ENCODE peak calls at places on chromosome 1, in nine cellular contexts. I is sigmoid colon, K is fibroblast of mammary gland, J is heart right ventricle, S is GM23338, A is heart left ventricle, W is lower leg skin, F is SK-N-SH, V is omental fat pad. O is an unnamed sample.
A peak's percentile ranks its signal among the peaks of the same experiment; 100 is the strongest.

GRCh38 chr1:53014791-53015507 is 47.1 kb upstream of the PODN start:
- DNase-seq in I (peak; percentile 85), K (peak; percentile 90), J (peak; percentile 88), S (peak; percentile 92), A (peak; percentile 83), W (peak; percentile 79), F (peak; percentile 70), V (peak; percentile 28), O (peak; percentile 94)

GRCh38 chr1:200242379-200243041 is 167.3 kb downstream of the ZNF281 start:
- DNase-seq in I (no peak), K (no peak), J (peak; percentile 32), S (no peak), A (no peak), W (no peak), F (no peak), V (no peak), O (no peak)

GRCh38 chr1:91151702-91152101 is 129.9 kb upstream of the ZNF644 start:
- DNase-seq in I (no peak), K (no peak), J (no peak), S (no peak), A (no peak), W (no peak), F (no peak), V (no peak), O (no peak)

GRCh38 chr1:228046421-228047182 is 35.9 kb upstream of the ARF1 start:
- DNase-seq in I (peak; percentile 34), K (no peak), J (no peak), S (no peak), A (no peak), W (no peak), F (no peak), V (no peak), O (no peak)

GRCh38 chr1:214022810-214023425 is 35.1 kb downstream of the PROX1 start:
- DNase-seq in I (no peak), K (no peak), J (no peak), S (no peak), A (no peak), W (no peak), F (peak; percentile 62), V (no peak), O (peak; percentile 77)

GRCh38 chr1:15469836-15470495 is 5.9 kb upstream of the CELA2B start:
- DNase-seq in I (no peak), K (no peak), J (no peak), S (no peak), A (no peak), W (no peak), F (no peak), V (no peak), O (no peak)

GRCh38 chr1:67761054-67761453 is 72.2 kb downstream of the GNG12 start:
- DNase-seq in I (no peak), K (no peak), J (no peak), S (no peak), A (no peak), W (no peak), F (no peak), V (no peak), O (peak; percentile 39)

GRCh38 chr1:22286491-22286890 is 143.6 kb upstream of the WNT4 start:
- DNase-seq in I (no peak), K (no peak), J (no peak), S (peak; percentile 47), A (no peak), W (no peak), F (peak; percentile 30), V (no peak), O (no peak)

GRCh38 chr1:243294723-243295121 is 38.9 kb downstream of the SDCCAG8 start:
- DNase-seq in I (no peak), K (peak; percentile 85), J (no peak), S (no peak), A (no peak), W (no peak), F (peak; percentile 11), V (no peak), O (peak; percentile 87)

GRCh38 chr1:36390411-36390810 is 4.7 kb upstream of the STK40 start:
- DNase-seq in I (no peak), K (no peak), J (no peak), S (no peak), A (no peak), W (no peak), F (no peak), V (no peak), O (no peak)

GRCh38 chr1:62401034-62401433 is 35.8 kb upstream of the USP1 start:
- DNase-seq in I (no peak), K (no peak), J (no peak), S (peak; percentile 64), A (no peak), W (no peak), F (no peak), V (no peak), O (no peak)

GRCh38 chr1:31568895-31569655 is 7.2 kb upstream of the TINAGL1 start:
- DNase-seq in I (no peak), K (no peak), J (peak; percentile 73), S (no peak), A (peak; percentile 78), W (peak; percentile 6), F (no peak), V (no peak), O (no peak)

GRCh38 chr1:98468111-98468717 is 193.3 kb upstream of the SNX7 start:
- DNase-seq in I (no peak), K (peak; percentile 78), J (no peak), S (peak; percentile 57), A (no peak), W (no peak), F (peak; percentile 9), V (no peak), O (peak; percentile 75)

GRCh38 chr1:29900727-29901126 is 664.4 kb downstream of the PTPRU start:
- DNase-seq in I (no peak), K (no peak), J (peak; percentile 70), S (no peak), A (peak; percentile 64), W (no peak), F (no peak), V (no peak), O (no peak)

GRCh38 chr1:235329139-235329808 is 904 bp downstream of the GGPS1 start:
- DNase-seq in I (peak; percentile 72), K (peak; percentile 56), J (no peak), S (peak; percentile 47), A (peak; percentile 31), W (peak; percentile 19), F (peak; percentile 24), V (no peak), O (peak; percentile 48)

GRCh38 chr1:119080586-119080985 is 59.9 kb downstream of the WARS2 start:
- DNase-seq in I (peak; percentile 64), K (peak; percentile 96), J (no peak), S (peak; percentile 60), A (no peak), W (no peak), F (no peak), V (no peak), O (peak; percentile 45)

GRCh38 chr1:210949039-210949438 is 184.9 kb downstream of the KCNH1 start:
- DNase-seq in I (no peak), K (no peak), J (no peak), S (no peak), A (no peak), W (no peak), F (no peak), V (no peak), O (no peak)

GRCh38 chr1:74341702-74342339 is 106.6 kb downstream of the TNNI3K start:
- DNase-seq in I (no peak), K (no peak), J (peak; percentile 8), S (no peak), A (peak; percentile 49), W (no peak), F (no peak), V (no peak), O (no peak)

GRCh38 chr1:157878059-157878458 is 36.5 kb upstream of the CD5L start:
- DNase-seq in I (no peak), K (peak; percentile 59), J (no peak), S (peak; percentile 76), A (no peak), W (no peak), F (peak; percentile 0), V (no peak), O (peak; percentile 69)
- TF ChIP-seq CTCF in I (no peak), K (peak; percentile 48), J (peak; percentile 47), S (peak; percentile 65), A (peak; percentile 45), W (no peak), F (peak; percentile 54), V (no peak), O (peak; percentile 65)

DNA sequence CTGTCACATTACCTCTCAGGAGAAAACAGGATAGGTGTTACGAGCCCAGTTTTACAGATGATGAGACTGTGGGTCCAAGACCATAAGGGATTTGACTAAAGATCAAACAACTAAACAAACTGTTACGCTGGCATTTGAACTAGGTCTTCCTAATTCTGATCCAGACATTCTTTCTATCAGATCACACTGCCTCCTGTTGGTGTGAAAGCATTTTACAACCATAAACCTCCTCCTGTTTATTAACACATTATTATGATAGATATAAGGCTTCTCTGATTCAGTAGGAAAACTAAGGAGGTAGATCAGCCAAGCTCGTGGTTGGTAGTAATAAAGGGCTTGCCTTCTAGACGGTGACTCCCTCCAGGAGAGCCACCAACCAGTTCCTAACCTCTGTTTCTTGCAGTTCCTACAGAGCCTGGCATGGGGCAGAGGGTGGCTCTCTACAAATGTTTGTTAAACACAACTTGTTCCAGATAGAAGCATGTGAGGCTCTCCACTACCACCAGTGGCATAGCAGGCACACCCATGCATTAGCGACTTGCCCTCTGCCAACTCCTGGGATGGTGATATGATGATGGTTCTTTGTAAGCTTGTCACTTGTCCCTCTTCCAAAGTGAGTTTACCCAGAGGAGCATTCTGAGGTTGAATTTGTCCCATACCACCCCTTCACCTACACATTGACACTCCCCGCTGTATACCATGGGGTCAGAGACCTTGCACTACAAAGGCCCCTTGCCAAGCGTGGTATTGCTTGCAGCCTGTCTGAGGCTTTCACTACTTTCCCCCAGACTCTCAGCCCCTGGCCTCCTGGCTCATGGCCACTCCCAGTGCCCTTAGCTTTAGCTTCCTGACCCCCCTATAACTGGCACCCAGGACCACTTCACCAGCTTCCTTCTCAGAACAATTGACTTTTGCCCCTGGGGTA is 96.4 kb upstream of the HOOK1 start:
- DNase-seq in I (no peak), K (peak; percentile 30), J (no peak), S (peak; percentile 55), A (no peak), W (no peak), F (no peak), V (no peak), O (peak; percentile 11)
- TF ChIP-seq CTCF in I (peak; percentile 34), K (peak; percentile 28), J (peak; percentile 30), S (peak; percentile 73), A (no peak), W (no peak), F (peak; percentile 72), V (no peak), O (no peak)

DNA sequence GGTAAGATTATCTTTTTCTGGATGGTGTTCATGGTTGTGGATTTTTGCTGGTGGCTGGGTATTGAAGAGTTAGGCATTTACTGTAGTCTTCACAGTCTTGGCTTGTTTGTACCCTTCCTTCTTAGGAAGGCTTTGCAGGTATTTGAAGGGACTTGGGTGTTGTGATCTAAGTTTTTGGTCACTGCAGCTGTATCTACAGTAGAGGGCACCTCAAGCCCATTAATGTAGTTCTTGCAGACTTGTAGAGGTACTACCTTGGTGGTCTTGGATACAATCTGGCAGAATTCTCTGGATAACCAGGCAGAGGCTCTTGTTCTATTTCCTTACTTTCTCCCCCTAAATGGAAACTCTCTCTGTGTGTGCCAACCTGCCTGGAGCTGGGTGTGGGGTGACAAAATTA is 155.8 kb upstream of the BRINP3 start:
- DNase-seq in I (no peak), K (no peak), J (no peak), S (peak; percentile 63), A (no peak), W (no peak), F (no peak), V (no peak), O (peak; percentile 2)
- TF ChIP-seq CTCF in I (no peak), K (no peak), J (no peak), S (peak; percentile 57), A (no peak), W (no peak), F (peak; percentile 35), V (no peak), O (no peak)

GRCh38 chr1:180502361-180503273 is at the start of gene ACBD6:
- DNase-seq in I (peak; percentile 92), K (peak; percentile 87), J (peak; percentile 80), S (peak; percentile 90), A (peak; percentile 84), W (peak; percentile 75), F (peak; percentile 93), V (peak; percentile 57), O (peak; percentile 89)
- TF ChIP-seq CTCF in I (no peak), K (no peak), J (no peak), S (peak; percentile 5), A (no peak), W (no peak), F (peak; percentile 21), V (no peak), O (peak; percentile 31)

O was measured in epithelial cell of esophagus.